ENCODE peak calls at places on chromosomes 2 and 18, in eight cellular contexts. One of them, this sample, is unnamed.

GRCh38 chr18:46199515-46200147 is 95.4 kb downstream of the HAUS1 start:
- DNase-seq in K562: peak
- DNase-seq in tibial nerve: no peak
- DNase-seq in body of pancreas: no peak
- DNase-seq in uterus: no peak
- DNase-seq in GM12892: no peak
- DNase-seq in GM12891: no peak
- DNase-seq in H54: no peak
- DNase-seq in this sample: peak

GRCh38 chr2:68698567-68699377 is 35.8 kb upstream of the ARHGAP25 start:
- DNase-seq in H54: no peak
- DNase-seq in GM12892: no peak
- DNase-seq in uterus: no peak
- DNase-seq in GM12891: no peak
- DNase-seq in body of pancreas: no peak
- DNase-seq in K562: no peak
- DNase-seq in tibial nerve: no peak
- DNase-seq in this sample: no peak

GRCh38 chr18:12008842-12009580 is 27.7 kb downstream of the IMPA2 start:
- DNase-seq in GM12892: no peak
- DNase-seq in body of pancreas: peak
- DNase-seq in GM12891: no peak
- DNase-seq in K562: no peak
- DNase-seq in H54: no peak
- DNase-seq in uterus: no peak
- DNase-seq in tibial nerve: no peak
- DNase-seq in this sample: no peak

GRCh38 chr18:21069468-21069867 is 42.1 kb downstream of the ROCK1 start:
- DNase-seq in K562: no peak
- DNase-seq in GM12891: no peak
- DNase-seq in uterus: no peak
- DNase-seq in H54: no peak
- DNase-seq in body of pancreas: no peak
- DNase-seq in GM12892: no peak
- DNase-seq in tibial nerve: no peak
- DNase-seq in this sample: no peak

GRCh38 chr18:46411862-46412690 is 244.9 kb downstream of the LOXHD1 start:
- DNase-seq in body of pancreas: peak
- DNase-seq in GM12892: no peak
- DNase-seq in tibial nerve: no peak
- DNase-seq in GM12891: no peak
- DNase-seq in H54: no peak
- DNase-seq in uterus: peak
- DNase-seq in K562: no peak
- DNase-seq in this sample: no peak

GRCh38 chr18:31490387-31490786 is 7.6 kb upstream of the DSG2 start:
- DNase-seq in H54: no peak
- DNase-seq in body of pancreas: no peak
- DNase-seq in K562: no peak
- DNase-seq in GM12891: peak
- DNase-seq in tibial nerve: no peak
- DNase-seq in GM12892: no peak
- DNase-seq in uterus: no peak
- DNase-seq in this sample: no peak

GRCh38 chr18:77762632-77763031 is 513.0 kb downstream of the GALR1 start:
- DNase-seq in uterus: no peak
- DNase-seq in tibial nerve: no peak
- DNase-seq in body of pancreas: no peak
- DNase-seq in GM12892: no peak
- DNase-seq in K562: no peak
- DNase-seq in H54: no peak
- DNase-seq in GM12891: no peak
- DNase-seq in this sample: no peak

GRCh38 chr2:224311226-224311625 is 90.7 kb downstream of the FAM124B start:
- DNase-seq in uterus: no peak
- DNase-seq in tibial nerve: no peak
- DNase-seq in GM12891: no peak
- DNase-seq in K562: no peak
- DNase-seq in GM12892: no peak
- DNase-seq in H54: peak
- DNase-seq in body of pancreas: no peak
- DNase-seq in this sample: no peak

GRCh38 chr18:79766308-79766707 is 31.4 kb upstream of the KCNG2 start:
- DNase-seq in body of pancreas: no peak
- DNase-seq in H54: no peak
- DNase-seq in K562: no peak
- DNase-seq in tibial nerve: no peak
- DNase-seq in uterus: no peak
- DNase-seq in GM12891: no peak
- DNase-seq in GM12892: no peak
- DNase-seq in this sample: no peak

GRCh38 chr2:167258712-167259111 is 370.4 kb downstream of the XIRP2 start:
- DNase-seq in K562: no peak
- DNase-seq in H54: no peak
- DNase-seq in GM12892: no peak
- DNase-seq in GM12891: no peak
- DNase-seq in body of pancreas: no peak
- DNase-seq in uterus: no peak
- DNase-seq in tibial nerve: no peak
- DNase-seq in this sample: no peak

GRCh38 chr2:197261808-197262226 is 48.8 kb downstream of the ANKRD44 start:
- DNase-seq in K562: no peak
- DNase-seq in tibial nerve: no peak
- DNase-seq in body of pancreas: no peak
- DNase-seq in GM12891: no peak
- DNase-seq in uterus: no peak
- DNase-seq in H54: no peak
- DNase-seq in GM12892: no peak
- DNase-seq in this sample: no peak

GRCh38 chr2:163734911-163735691 is 707 bp downstream of the FIGN start:
- DNase-seq in GM12891: no peak
- DNase-seq in body of pancreas: no peak
- DNase-seq in H54: no peak
- DNase-seq in uterus: no peak
- DNase-seq in K562: no peak
- DNase-seq in GM12892: no peak
- DNase-seq in tibial nerve: no peak
- DNase-seq in this sample: no peak

GRCh38 chr2:163734401-163734800 is 1.4 kb downstream of the FIGN start:
- DNase-seq in body of pancreas: no peak
- DNase-seq in tibial nerve: no peak
- DNase-seq in K562: no peak
- DNase-seq in GM12891: no peak
- DNase-seq in H54: no peak
- DNase-seq in uterus: no peak
- DNase-seq in GM12892: no peak
- DNase-seq in this sample: no peak

GRCh38 chr2:163737169-163737439 is 1.3 kb upstream of the FIGN start:
- DNase-seq in K562: no peak
- DNase-seq in H54: no peak
- DNase-seq in body of pancreas: no peak
- DNase-seq in tibial nerve: no peak
- DNase-seq in GM12891: no peak
- DNase-seq in GM12892: no peak
- DNase-seq in uterus: no peak
- DNase-seq in this sample: no peak

GRCh38 chr2:163736433-163737168 is 793 bp upstream of the FIGN start:
- DNase-seq in K562: no peak
- DNase-seq in uterus: peak
- DNase-seq in H54: peak
- DNase-seq in GM12891: peak
- DNase-seq in body of pancreas: peak
- DNase-seq in tibial nerve: no peak
- DNase-seq in GM12892: peak
- DNase-seq in this sample: no peak

DNA sequence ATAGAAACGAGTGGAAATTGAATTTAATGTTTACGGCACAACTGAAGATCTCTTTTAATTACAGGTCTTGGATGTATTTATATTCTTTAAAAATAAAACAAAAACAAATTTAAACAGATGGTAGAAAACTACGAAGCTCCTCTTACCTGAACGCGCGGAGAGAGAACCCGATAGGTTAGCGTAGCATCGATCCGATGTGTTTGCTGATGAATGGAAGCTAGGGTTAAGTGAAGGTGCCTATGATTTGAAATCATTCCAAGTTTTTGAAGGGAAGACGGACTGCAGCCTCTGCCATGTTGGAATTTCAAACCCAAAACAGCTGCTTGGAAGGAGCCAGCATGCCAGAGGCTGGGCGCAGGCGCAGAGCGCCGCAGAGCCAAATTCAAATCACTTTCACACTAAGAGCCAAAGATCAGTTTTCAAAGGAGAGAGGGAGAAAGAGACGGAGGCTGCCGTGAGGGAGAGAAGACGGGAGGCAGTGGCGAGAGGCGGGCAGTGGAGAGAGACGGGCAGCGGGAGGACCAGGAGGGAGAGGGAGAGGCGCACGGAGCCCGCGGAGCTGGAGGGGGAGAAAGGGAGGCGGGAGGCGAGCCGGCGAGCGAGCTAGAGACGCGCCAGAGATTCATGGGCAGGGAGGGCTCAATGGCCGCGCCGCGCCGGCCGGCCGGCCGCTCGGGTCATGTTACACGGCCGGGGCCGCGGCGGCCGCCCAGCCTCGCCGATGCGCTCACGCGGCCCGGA is at the start of gene FIGN:
- DNase-seq in H54: peak
- DNase-seq in K562: no peak
- DNase-seq in tibial nerve: peak
- DNase-seq in body of pancreas: peak
- DNase-seq in uterus: peak
- DNase-seq in GM12891: no peak
- DNase-seq in GM12892: no peak
- DNase-seq in this sample: no peak
- TF ChIP-seq POLR2A in H54: peak
- TF ChIP-seq POLR2A in K562: no peak
- TF ChIP-seq POLR2A in tibial nerve: peak
- TF ChIP-seq POLR2A in body of pancreas: peak
- TF ChIP-seq POLR2A in uterus: peak
- TF ChIP-seq POLR2A in GM12891: no peak
- TF ChIP-seq POLR2A in GM12892: no peak
- TF ChIP-seq POLR2A in this sample: no peak

DNA sequence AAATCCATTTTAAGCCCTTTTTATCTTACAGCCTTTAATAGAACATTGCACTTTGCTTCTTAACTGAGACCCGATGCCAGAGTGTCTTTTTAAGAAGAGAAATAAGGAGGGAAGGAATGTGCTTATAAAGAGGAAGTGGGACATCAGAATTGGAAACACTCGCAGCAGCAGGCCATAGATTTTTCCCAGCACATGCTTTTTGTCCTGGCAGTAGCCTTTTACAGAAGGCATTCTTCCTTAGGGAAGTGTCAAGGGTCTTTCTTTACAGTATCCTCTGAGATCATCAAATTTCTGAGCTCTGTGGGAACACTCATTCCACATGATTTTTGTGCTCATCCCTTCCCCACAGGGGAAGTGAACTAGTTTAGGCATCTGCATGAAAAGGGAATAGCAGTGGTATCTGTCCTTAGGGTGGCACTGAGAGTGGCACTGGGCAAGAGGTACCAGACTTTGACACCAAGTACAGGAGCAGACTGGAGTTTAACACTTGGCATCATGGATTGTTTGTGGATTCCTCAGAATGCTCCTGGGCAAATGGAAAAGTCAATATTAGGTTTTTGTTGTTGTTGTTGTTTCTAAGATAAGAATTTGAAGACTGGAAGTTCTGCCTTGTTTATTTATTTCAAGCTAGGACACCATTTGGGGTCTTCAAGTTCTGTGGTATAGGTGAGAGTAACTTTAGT is 4.1 kb downstream of the MYO1B start:
- DNase-seq in K562: no peak
- DNase-seq in tibial nerve: no peak
- DNase-seq in body of pancreas: no peak
- DNase-seq in GM12892: no peak
- DNase-seq in uterus: no peak
- DNase-seq in GM12891: no peak
- DNase-seq in H54: no peak
- DNase-seq in this sample: no peak
- TF ChIP-seq POLR2A in K562: no peak
- TF ChIP-seq POLR2A in tibial nerve: no peak
- TF ChIP-seq POLR2A in body of pancreas: no peak
- TF ChIP-seq POLR2A in GM12892: no peak
- TF ChIP-seq POLR2A in uterus: no peak
- TF ChIP-seq POLR2A in GM12891: no peak
- TF ChIP-seq POLR2A in H54: no peak
- TF ChIP-seq POLR2A in this sample: no peak

GRCh38 chr2:135532581-135532980 is 1.3 kb downstream of the R3HDM1 start:
- DNase-seq in GM12891: no peak
- DNase-seq in tibial nerve: no peak
- DNase-seq in K562: no peak
- DNase-seq in GM12892: no peak
- DNase-seq in body of pancreas: no peak
- DNase-seq in H54: no peak
- DNase-seq in uterus: no peak
- DNase-seq in this sample: no peak

GRCh38 chr2:135525786-135526185 is 5.2 kb downstream of the ZRANB3 start:
- DNase-seq in uterus: no peak
- DNase-seq in body of pancreas: no peak
- DNase-seq in GM12892: no peak
- DNase-seq in K562: no peak
- DNase-seq in H54: no peak
- DNase-seq in GM12891: no peak
- DNase-seq in tibial nerve: no peak
- DNase-seq in this sample: no peak

GRCh38 chr2:135531231-135532197 is at the start of gene R3HDM1:
- DNase-seq in H54: peak
- DNase-seq in GM12892: peak
- DNase-seq in uterus: peak
- DNase-seq in K562: peak
- DNase-seq in GM12891: peak
- DNase-seq in tibial nerve: peak
- DNase-seq in body of pancreas: peak
- DNase-seq in this sample: peak

GRCh38 chr2:135528006-135528405 is 3.0 kb downstream of the ZRANB3 start:
- DNase-seq in H54: no peak
- DNase-seq in uterus: no peak
- DNase-seq in GM12892: no peak
- DNase-seq in GM12891: no peak
- DNase-seq in K562: no peak
- DNase-seq in tibial nerve: no peak
- DNase-seq in body of pancreas: no peak
- DNase-seq in this sample: no peak

GRCh38 chr2:135530313-135531230 is at the start of gene ZRANB3:
- DNase-seq in uterus: peak
- DNase-seq in body of pancreas: peak
- DNase-seq in tibial nerve: peak
- DNase-seq in K562: peak
- DNase-seq in H54: peak
- DNase-seq in GM12892: peak
- DNase-seq in GM12891: peak
- DNase-seq in this sample: peak
- TF ChIP-seq POLR2A in uterus: no peak
- TF ChIP-seq POLR2A in body of pancreas: no peak
- TF ChIP-seq POLR2A in tibial nerve: no peak
- TF ChIP-seq POLR2A in K562: peak
- TF ChIP-seq POLR2A in H54: no peak
- TF ChIP-seq POLR2A in GM12892: peak
- TF ChIP-seq POLR2A in GM12891: peak
- TF ChIP-seq POLR2A in this sample: peak

DNA sequence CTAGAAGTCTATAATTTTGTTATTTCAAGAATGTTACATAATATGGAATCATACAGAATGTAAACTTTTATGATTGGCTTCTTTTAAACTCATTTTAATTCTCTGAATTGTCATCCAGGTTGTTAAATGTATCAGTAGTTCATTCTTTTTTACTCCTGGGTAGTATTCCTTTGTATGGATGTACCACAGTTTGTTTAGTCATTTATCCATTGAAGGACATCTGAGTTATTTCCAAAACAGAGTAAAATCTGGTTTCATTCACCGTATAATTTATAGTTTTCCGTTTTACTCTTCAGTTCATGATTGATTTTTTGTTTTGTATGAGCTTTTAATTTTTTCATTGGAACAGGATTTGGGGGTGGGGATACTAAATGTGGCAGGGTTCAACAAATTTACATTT is 132.4 kb downstream of the PMS1 start:
- DNase-seq in GM12892: no peak
- DNase-seq in K562: no peak
- DNase-seq in body of pancreas: no peak
- DNase-seq in GM12891: no peak
- DNase-seq in uterus: no peak
- DNase-seq in H54: no peak
- DNase-seq in tibial nerve: no peak
- DNase-seq in this sample: no peak
- TF ChIP-seq POLR2A in GM12892: no peak
- TF ChIP-seq POLR2A in K562: no peak
- TF ChIP-seq POLR2A in body of pancreas: no peak
- TF ChIP-seq POLR2A in GM12891: no peak
- TF ChIP-seq POLR2A in uterus: no peak
- TF ChIP-seq POLR2A in H54: no peak
- TF ChIP-seq POLR2A in tibial nerve: no peak
- TF ChIP-seq POLR2A in this sample: no peak